ENCODE peak calls at places on chromosomes 4 and X, in seven cellular contexts. One of them, this sample, is unnamed. For H3K36me3, the result is how much of the 10 kb centered on the place peaks cover.

GRCh38 chrX:41317487-41318208 is 16.3 kb upstream of the DDX3X start:
- DNase-seq in prostate gland: no peak
- DNase-seq in naive thymus-derived CD4-positive, alpha-beta T cell: no peak
- DNase-seq in adipocyte: peak
- DNase-seq in SK-N-SH: no peak
- DNase-seq in OCI-LY7: no peak
- DNase-seq in NT2/D1: no peak
- DNase-seq in this sample: no peak

GRCh38 chr4:93710101-93710846 is 118.3 kb upstream of the ATOH1 start:
- DNase-seq in prostate gland: no peak
- DNase-seq in naive thymus-derived CD4-positive, alpha-beta T cell: no peak
- DNase-seq in adipocyte: no peak
- DNase-seq in SK-N-SH: peak
- DNase-seq in OCI-LY7: no peak
- DNase-seq in NT2/D1: peak
- DNase-seq in this sample: peak

GRCh38 chr4:146105464-146105863 is 70.1 kb upstream of the LSM6 start:
- DNase-seq in prostate gland: no peak
- DNase-seq in naive thymus-derived CD4-positive, alpha-beta T cell: no peak
- DNase-seq in adipocyte: peak
- DNase-seq in SK-N-SH: no peak
- DNase-seq in OCI-LY7: no peak
- DNase-seq in NT2/D1: no peak
- DNase-seq in this sample: no peak

GRCh38 chrX:54181196-54181953 is 1.7 kb downstream of the FAM120C start:
- DNase-seq in prostate gland: no peak
- DNase-seq in naive thymus-derived CD4-positive, alpha-beta T cell: no peak
- DNase-seq in adipocyte: peak
- DNase-seq in SK-N-SH: no peak
- DNase-seq in OCI-LY7: no peak
- DNase-seq in NT2/D1: no peak
- DNase-seq in this sample: no peak

GRCh38 chr4:18318682-18319410 is 297.3 kb upstream of the LCORL start:
- DNase-seq in prostate gland: no peak
- DNase-seq in naive thymus-derived CD4-positive, alpha-beta T cell: no peak
- DNase-seq in adipocyte: peak
- DNase-seq in SK-N-SH: peak
- DNase-seq in OCI-LY7: no peak
- DNase-seq in NT2/D1: no peak
- DNase-seq in this sample: peak

GRCh38 chr4:78627966-78628678 is 76.6 kb downstream of the ANXA3 start:
- DNase-seq in prostate gland: no peak
- DNase-seq in naive thymus-derived CD4-positive, alpha-beta T cell: no peak
- DNase-seq in adipocyte: no peak
- DNase-seq in SK-N-SH: no peak
- DNase-seq in OCI-LY7: no peak
- DNase-seq in NT2/D1: no peak
- DNase-seq in this sample: no peak

GRCh38 chr4:87026795-87027495 is 92.1 kb downstream of the AFF1 start:
- DNase-seq in prostate gland: no peak
- DNase-seq in naive thymus-derived CD4-positive, alpha-beta T cell: no peak
- DNase-seq in adipocyte: no peak
- DNase-seq in SK-N-SH: no peak
- DNase-seq in OCI-LY7: peak
- DNase-seq in NT2/D1: no peak
- DNase-seq in this sample: no peak

GRCh38 chr4:128286474-128287158 is 997 bp downstream of the PGRMC2 start:
- DNase-seq in prostate gland: peak
- DNase-seq in naive thymus-derived CD4-positive, alpha-beta T cell: peak
- DNase-seq in adipocyte: peak
- DNase-seq in SK-N-SH: peak
- DNase-seq in OCI-LY7: peak
- DNase-seq in NT2/D1: no peak
- DNase-seq in this sample: no peak

GRCh38 chr4:68337522-68337921 is 12.4 kb downstream of the YTHDC1 start:
- DNase-seq in prostate gland: no peak
- DNase-seq in naive thymus-derived CD4-positive, alpha-beta T cell: no peak
- DNase-seq in adipocyte: no peak
- DNase-seq in SK-N-SH: no peak
- DNase-seq in OCI-LY7: no peak
- DNase-seq in NT2/D1: no peak
- DNase-seq in this sample: no peak

GRCh38 chr4:68338625-68339024 is 11.3 kb downstream of the YTHDC1 start:
- DNase-seq in prostate gland: no peak
- DNase-seq in naive thymus-derived CD4-positive, alpha-beta T cell: no peak
- DNase-seq in adipocyte: no peak
- DNase-seq in SK-N-SH: no peak
- DNase-seq in OCI-LY7: no peak
- DNase-seq in NT2/D1: no peak
- DNase-seq in this sample: no peak

GRCh38 chr4:68342139-68342538 is 7.8 kb downstream of the YTHDC1 start:
- DNase-seq in prostate gland: no peak
- DNase-seq in naive thymus-derived CD4-positive, alpha-beta T cell: no peak
- DNase-seq in adipocyte: peak
- DNase-seq in SK-N-SH: no peak
- DNase-seq in OCI-LY7: no peak
- DNase-seq in NT2/D1: no peak
- DNase-seq in this sample: no peak

GRCh38 chr4:68336530-68336929 is 13.4 kb downstream of the YTHDC1 start:
- DNase-seq in prostate gland: no peak
- DNase-seq in naive thymus-derived CD4-positive, alpha-beta T cell: no peak
- DNase-seq in adipocyte: no peak
- DNase-seq in SK-N-SH: no peak
- DNase-seq in OCI-LY7: no peak
- DNase-seq in NT2/D1: no peak
- DNase-seq in this sample: no peak

GRCh38 chr4:68337004-68337403 is 12.9 kb downstream of the YTHDC1 start:
- DNase-seq in prostate gland: no peak
- DNase-seq in naive thymus-derived CD4-positive, alpha-beta T cell: no peak
- DNase-seq in adipocyte: no peak
- DNase-seq in SK-N-SH: no peak
- DNase-seq in OCI-LY7: no peak
- DNase-seq in NT2/D1: no peak
- DNase-seq in this sample: no peak
- H3K36me3 ChIP-seq in prostate gland: under half
- H3K36me3 ChIP-seq in naive thymus-derived CD4-positive, alpha-beta T cell: under half
- H3K36me3 ChIP-seq in adipocyte: half or more
- H3K36me3 ChIP-seq in SK-N-SH: under half
- H3K36me3 ChIP-seq in OCI-LY7: half or more
- H3K36me3 ChIP-seq in NT2/D1: half or more
- H3K36me3 ChIP-seq in this sample: under half

GRCh38 chr4:119504616-119505015 is 124.0 kb downstream of the PDE5A start:
- DNase-seq in prostate gland: no peak
- DNase-seq in naive thymus-derived CD4-positive, alpha-beta T cell: no peak
- DNase-seq in adipocyte: no peak
- DNase-seq in SK-N-SH: no peak
- DNase-seq in OCI-LY7: no peak
- DNase-seq in NT2/D1: no peak
- DNase-seq in this sample: no peak

GRCh38 chr4:119498520-119498919 is 130.1 kb downstream of the PDE5A start:
- DNase-seq in prostate gland: no peak
- DNase-seq in naive thymus-derived CD4-positive, alpha-beta T cell: no peak
- DNase-seq in adipocyte: peak
- DNase-seq in SK-N-SH: no peak
- DNase-seq in OCI-LY7: no peak
- DNase-seq in NT2/D1: no peak
- DNase-seq in this sample: no peak

GRCh38 chr4:119506761-119507160 is 121.8 kb downstream of the PDE5A start:
- DNase-seq in prostate gland: no peak
- DNase-seq in naive thymus-derived CD4-positive, alpha-beta T cell: no peak
- DNase-seq in adipocyte: peak
- DNase-seq in SK-N-SH: no peak
- DNase-seq in OCI-LY7: no peak
- DNase-seq in NT2/D1: no peak
- DNase-seq in this sample: no peak

GRCh38 chr4:119501740-119502139 is 126.9 kb downstream of the PDE5A start:
- DNase-seq in prostate gland: no peak
- DNase-seq in naive thymus-derived CD4-positive, alpha-beta T cell: no peak
- DNase-seq in adipocyte: no peak
- DNase-seq in SK-N-SH: no peak
- DNase-seq in OCI-LY7: no peak
- DNase-seq in NT2/D1: no peak
- DNase-seq in this sample: no peak
- H3K36me3 ChIP-seq in prostate gland: under half
- H3K36me3 ChIP-seq in naive thymus-derived CD4-positive, alpha-beta T cell: under half
- H3K36me3 ChIP-seq in adipocyte: half or more
- H3K36me3 ChIP-seq in SK-N-SH: half or more
- H3K36me3 ChIP-seq in OCI-LY7: under half
- H3K36me3 ChIP-seq in NT2/D1: under half
- H3K36me3 ChIP-seq in this sample: under half

DNA sequence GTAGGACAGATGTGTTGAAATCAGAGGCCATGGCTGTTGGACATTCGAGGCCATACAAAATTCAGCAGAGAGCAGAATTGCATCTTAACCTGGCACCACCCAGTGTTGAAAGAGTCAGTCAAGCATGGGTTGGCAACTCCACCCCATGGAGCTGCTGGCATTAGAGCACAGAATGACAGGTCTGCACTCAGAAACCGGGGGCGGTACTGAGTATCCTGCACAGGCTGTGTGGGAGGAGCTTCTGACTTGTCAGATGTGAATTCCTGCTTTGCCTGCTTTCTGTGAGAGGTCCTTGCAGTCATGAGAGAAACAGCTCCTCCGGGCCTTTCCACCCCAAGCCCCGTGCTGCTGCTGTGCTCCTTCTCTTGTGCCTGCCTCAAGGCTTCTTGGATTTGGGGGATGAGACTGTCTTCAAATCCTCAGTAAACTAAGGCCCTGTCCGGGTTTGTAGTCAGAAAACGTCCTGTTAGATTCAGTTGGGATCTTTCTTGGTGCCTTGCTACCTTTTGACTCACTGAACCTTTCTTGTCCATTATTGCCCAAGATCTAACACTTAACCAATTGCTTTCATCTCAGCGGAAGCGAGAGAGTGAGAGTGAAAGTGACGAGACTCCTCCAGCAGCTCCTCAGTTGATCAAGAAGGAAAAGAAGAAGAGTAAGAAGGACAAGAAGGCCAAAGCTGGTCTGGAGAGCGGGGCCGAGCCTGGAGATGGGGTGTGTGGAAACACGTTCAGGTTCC is 13.1 kb downstream of the DKC1 start:
- DNase-seq in prostate gland: no peak
- DNase-seq in naive thymus-derived CD4-positive, alpha-beta T cell: no peak
- DNase-seq in adipocyte: peak
- DNase-seq in SK-N-SH: no peak
- DNase-seq in OCI-LY7: no peak
- DNase-seq in NT2/D1: no peak
- DNase-seq in this sample: peak
- H3K36me3 ChIP-seq in prostate gland: under half
- H3K36me3 ChIP-seq in naive thymus-derived CD4-positive, alpha-beta T cell: under half
- H3K36me3 ChIP-seq in adipocyte: half or more
- H3K36me3 ChIP-seq in SK-N-SH: under half
- H3K36me3 ChIP-seq in OCI-LY7: half or more
- H3K36me3 ChIP-seq in NT2/D1: under half
- H3K36me3 ChIP-seq in this sample: half or more

GRCh38 chr4:17272154-17272553 is 239.7 kb downstream of the QDPR start:
- DNase-seq in prostate gland: no peak
- DNase-seq in naive thymus-derived CD4-positive, alpha-beta T cell: no peak
- DNase-seq in adipocyte: no peak
- DNase-seq in SK-N-SH: no peak
- DNase-seq in OCI-LY7: no peak
- DNase-seq in NT2/D1: no peak
- DNase-seq in this sample: no peak
- H3K36me3 ChIP-seq in prostate gland: under half
- H3K36me3 ChIP-seq in naive thymus-derived CD4-positive, alpha-beta T cell: under half
- H3K36me3 ChIP-seq in adipocyte: under half
- H3K36me3 ChIP-seq in SK-N-SH: under half
- H3K36me3 ChIP-seq in OCI-LY7: under half
- H3K36me3 ChIP-seq in NT2/D1: under half
- H3K36me3 ChIP-seq in this sample: under half

GRCh38 chr4:6566582-6567190 is 8.3 kb upstream of the MAN2B2 start:
- DNase-seq in prostate gland: no peak
- DNase-seq in naive thymus-derived CD4-positive, alpha-beta T cell: no peak
- DNase-seq in adipocyte: no peak
- DNase-seq in SK-N-SH: no peak
- DNase-seq in OCI-LY7: no peak
- DNase-seq in NT2/D1: no peak
- DNase-seq in this sample: no peak

GRCh38 chr4:6563935-6564645 is 10.9 kb upstream of the MAN2B2 start:
- DNase-seq in prostate gland: no peak
- DNase-seq in naive thymus-derived CD4-positive, alpha-beta T cell: no peak
- DNase-seq in adipocyte: no peak
- DNase-seq in SK-N-SH: no peak
- DNase-seq in OCI-LY7: no peak
- DNase-seq in NT2/D1: no peak
- DNase-seq in this sample: no peak

GRCh38 chr4:6568148-6568547 is 6.8 kb upstream of the MAN2B2 start:
- DNase-seq in prostate gland: no peak
- DNase-seq in naive thymus-derived CD4-positive, alpha-beta T cell: no peak
- DNase-seq in adipocyte: no peak
- DNase-seq in SK-N-SH: no peak
- DNase-seq in OCI-LY7: no peak
- DNase-seq in NT2/D1: no peak
- DNase-seq in this sample: no peak

GRCh38 chr4:6567218-6567617 is 7.8 kb upstream of the MAN2B2 start:
- DNase-seq in prostate gland: no peak
- DNase-seq in naive thymus-derived CD4-positive, alpha-beta T cell: no peak
- DNase-seq in adipocyte: no peak
- DNase-seq in SK-N-SH: no peak
- DNase-seq in OCI-LY7: no peak
- DNase-seq in NT2/D1: no peak
- DNase-seq in this sample: no peak

DNA sequence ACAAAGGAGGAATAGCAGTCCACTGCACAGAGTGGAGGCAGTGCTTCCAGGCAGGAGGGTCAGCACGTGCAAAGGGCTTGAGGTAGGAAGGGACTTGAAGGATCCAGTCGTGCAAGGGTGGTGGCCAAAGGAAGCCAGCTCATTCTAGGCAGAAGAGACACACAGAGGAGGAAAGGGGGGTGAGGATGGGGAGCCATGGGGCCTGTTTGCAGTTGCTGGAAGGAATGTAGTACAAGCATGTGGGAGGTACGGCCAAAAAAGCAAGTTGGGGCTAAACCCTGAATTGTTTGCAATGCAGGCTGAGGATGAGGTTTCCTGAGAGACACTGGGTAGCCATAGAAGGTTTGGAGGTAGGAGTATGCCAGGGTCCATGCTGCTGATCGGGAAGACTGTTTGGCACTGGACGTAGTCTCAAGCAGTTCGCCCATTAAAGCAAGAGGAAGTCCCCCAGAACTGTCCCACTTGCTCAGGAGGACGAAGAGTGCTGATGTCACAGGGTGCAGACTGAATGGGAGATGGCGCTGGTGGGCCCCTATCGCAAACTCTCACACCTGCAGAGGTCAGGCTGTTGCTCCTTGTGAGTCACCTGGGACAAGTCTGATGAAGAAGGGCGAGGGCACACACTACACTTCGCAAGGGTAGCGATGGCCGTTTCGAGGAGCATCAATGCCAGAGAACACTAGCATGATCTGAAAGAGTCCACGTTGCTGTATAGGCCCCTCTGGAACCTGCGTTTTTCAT is 9.1 kb upstream of the MAN2B2 start:
- DNase-seq in prostate gland: peak
- DNase-seq in naive thymus-derived CD4-positive, alpha-beta T cell: no peak
- DNase-seq in adipocyte: no peak
- DNase-seq in SK-N-SH: no peak
- DNase-seq in OCI-LY7: no peak
- DNase-seq in NT2/D1: no peak
- DNase-seq in this sample: no peak
- H3K36me3 ChIP-seq in prostate gland: under half
- H3K36me3 ChIP-seq in naive thymus-derived CD4-positive, alpha-beta T cell: under half
- H3K36me3 ChIP-seq in adipocyte: under half
- H3K36me3 ChIP-seq in SK-N-SH: under half
- H3K36me3 ChIP-seq in OCI-LY7: under half
- H3K36me3 ChIP-seq in NT2/D1: under half
- H3K36me3 ChIP-seq in this sample: under half

GRCh38 chr4:143531368-143531767 is 17.9 kb downstream of the SMARCA5 start:
- DNase-seq in prostate gland: no peak
- DNase-seq in naive thymus-derived CD4-positive, alpha-beta T cell: no peak
- DNase-seq in adipocyte: peak
- DNase-seq in SK-N-SH: peak
- DNase-seq in OCI-LY7: peak
- DNase-seq in NT2/D1: no peak
- DNase-seq in this sample: no peak

GRCh38 chr4:143531773-143532491 is 18.4 kb downstream of the SMARCA5 start:
- DNase-seq in prostate gland: no peak
- DNase-seq in naive thymus-derived CD4-positive, alpha-beta T cell: no peak
- DNase-seq in adipocyte: peak
- DNase-seq in SK-N-SH: no peak
- DNase-seq in OCI-LY7: no peak
- DNase-seq in NT2/D1: no peak
- DNase-seq in this sample: no peak
- H3K36me3 ChIP-seq in prostate gland: under half
- H3K36me3 ChIP-seq in naive thymus-derived CD4-positive, alpha-beta T cell: under half
- H3K36me3 ChIP-seq in adipocyte: half or more
- H3K36me3 ChIP-seq in SK-N-SH: half or more
- H3K36me3 ChIP-seq in OCI-LY7: half or more
- H3K36me3 ChIP-seq in NT2/D1: half or more
- H3K36me3 ChIP-seq in this sample: half or more